ENCODE peak calls at places on chromosome 2, in five cellular contexts. M is body of pancreas, P is IMR-90, G is neural crest cell, Q is AG10803. A is an unnamed sample.

GRCh38 chr2:122706757-122707223 is 951.3 kb downstream of the TSN start:
- DNase-seq in M (no peak), P (no peak), G (no peak), Q (peak), A (no peak)

GRCh38 chr2:241011751-241012510 is 13.5 kb downstream of the SNED1 start:
- DNase-seq in M (no peak), P (no peak), G (no peak), Q (no peak), A (peak)

GRCh38 chr2:106932644-106933043 is 46.7 kb upstream of the ST6GAL2 start:
- DNase-seq in M (no peak), P (no peak), G (no peak), Q (no peak), A (no peak)

GRCh38 chr2:23385748-23386421 is 906 bp downstream of the KLHL29 start:
- DNase-seq in M (no peak), P (no peak), G (no peak), Q (peak), A (peak)

GRCh38 chr2:62526531-62527381 is 20.8 kb upstream of the TMEM17 start:
- DNase-seq in M (no peak), P (no peak), G (no peak), Q (no peak), A (no peak)

GRCh38 chr2:120470041-120470716 is 124.2 kb downstream of the INHBB start:
- DNase-seq in M (peak), P (peak), G (no peak), Q (peak), A (no peak)

GRCh38 chr2:65402339-65402738 is 30.1 kb downstream of the SPRED2 start:
- DNase-seq in M (no peak), P (peak), G (no peak), Q (peak), A (no peak)

GRCh38 chr2:240401781-240402551 is 33.5 kb upstream of the GPC1 start:
- DNase-seq in M (peak), P (no peak), G (no peak), Q (no peak), A (peak)

GRCh38 chr2:122390406-122390805 is 635.0 kb downstream of the TSN start:
- DNase-seq in M (no peak), P (no peak), G (no peak), Q (peak), A (no peak)

GRCh38 chr2:6934758-6935638 is 17.8 kb downstream of the RNF144A start:
- DNase-seq in M (no peak), P (no peak), G (no peak), Q (no peak), A (no peak)

GRCh38 chr2:178531161-178531560 is 50.9 kb downstream of the PLEKHA3 start:
- DNase-seq in M (no peak), P (no peak), G (no peak), Q (no peak), A (no peak)

GRCh38 chr2:72210470-72210869 is 62.8 kb upstream of the CYP26B1 start:
- DNase-seq in M (no peak), P (no peak), G (no peak), Q (no peak), A (no peak)

GRCh38 chr2:217279571-217279970 is 419.7 kb upstream of the TNP1 start:
- DNase-seq in M (no peak), P (peak), G (no peak), Q (peak), A (no peak)

GRCh38 chr2:235749121-235749780 is 255.4 kb downstream of the AGAP1 start:
- DNase-seq in M (no peak), P (peak), G (no peak), Q (peak), A (no peak)

GRCh38 chr2:165573534-165574461 is 104.3 kb downstream of the CSRNP3 start:
- DNase-seq in M (peak), P (no peak), G (peak), Q (no peak), A (peak)

GRCh38 chr2:12428324-12428723 is 288.4 kb upstream of the TRIB2 start:
- DNase-seq in M (no peak), P (peak), G (no peak), Q (peak), A (no peak)

GRCh38 chr2:13581471-13581870 is 864.7 kb downstream of the TRIB2 start:
- DNase-seq in M (no peak), P (no peak), G (peak), Q (no peak), A (no peak)
- TF ChIP-seq CTCF in M (no peak), P (no peak), G (peak), Q (no peak), A (no peak)

GRCh38 chr2:181581534-181581933 is 75.4 kb downstream of the CERKL start:
- DNase-seq in M (peak), P (no peak), G (no peak), Q (no peak), A (no peak)
- TF ChIP-seq CTCF in M (no peak), P (no peak), G (peak), Q (no peak), A (no peak)

GRCh38 chr2:134917219-134917957 is 1.2 kb upstream of the CCNT2 start:
- DNase-seq in M (peak), P (no peak), G (no peak), Q (no peak), A (no peak)
- TF ChIP-seq CTCF in M (no peak), P (no peak), G (no peak), Q (no peak), A (no peak)

GRCh38 chr2:207945201-207945600 is 80.1 kb downstream of the PLEKHM3 start:
- DNase-seq in M (no peak), P (no peak), G (no peak), Q (no peak), A (no peak)
- TF ChIP-seq CTCF in M (no peak), P (no peak), G (no peak), Q (no peak), A (no peak)

A was measured in mesothelial cell of epicardium.